ENCODE peak calls at places on chromosome 15, in nine cellular contexts. E, Q, R, G, D, H, S, I and O are unnamed samples.
A peak's percentile ranks its signal among the peaks of the same experiment; 100 is the strongest.

GRCh38 chr15:39215006-39215405 is 365.9 kb upstream of the THBS1 start:
- DNase-seq in R (no peak), H (no peak), S (no peak), E (no peak), Q (no peak), D (no peak), G (no peak), I (no peak), O (no peak)

GRCh38 chr15:28915935-28916334 is 30.2 kb downstream of the APBA2 start:
- DNase-seq in H (no peak), I (no peak), R (no peak), G (no peak), D (no peak), S (no peak), E (no peak), Q (no peak), O (no peak)

GRCh38 chr15:77002954-77003912 is 8.3 kb downstream of the PSTPIP1 start:
- DNase-seq in G (no peak), D (peak; percentile 51), I (peak; percentile 76), E (no peak), R (no peak), Q (no peak), H (no peak), S (peak; percentile 73), O (no peak)

GRCh38 chr15:75420698-75421097 is 30.8 kb downstream of the SIN3A start:
- DNase-seq in G (no peak), E (peak; percentile 20), S (no peak), D (no peak), R (no peak), H (no peak), I (no peak), Q (no peak), O (no peak)

GRCh38 chr15:51312754-51313390 is 25.5 kb downstream of the CYP19A1 start:
- DNase-seq in S (no peak), D (no peak), I (no peak), Q (no peak), H (no peak), G (no peak), R (no peak), E (peak; percentile 77), O (peak; percentile 51)

GRCh38 chr15:29470311-29470710 is 200.7 kb upstream of the NSMCE3 start:
- DNase-seq in R (no peak), G (no peak), Q (no peak), H (no peak), D (no peak), S (no peak), I (no peak), E (no peak), O (peak; percentile 31)

GRCh38 chr15:50888054-50888453 is 20.4 kb upstream of the AP4E1 start:
- DNase-seq in S (no peak), R (no peak), D (no peak), Q (no peak), I (no peak), H (no peak), E (peak; percentile 6), G (no peak), O (no peak)

GRCh38 chr15:23648920-23649515 is 1.4 kb upstream of the MAGEL2 start:
- DNase-seq in I (no peak), D (no peak), S (peak; percentile 40), H (no peak), E (no peak), R (peak; percentile 62), G (no peak), Q (peak; percentile 16), O (no peak)

GRCh38 chr15:75191235-75191634 is 10.4 kb upstream of the C15orf39 start:
- DNase-seq in D (no peak), R (no peak), I (peak; percentile 39), E (no peak), H (no peak), G (no peak), Q (no peak), S (no peak), O (no peak)

GRCh38 chr15:27272446-27272845 is 301.5 kb downstream of the GABRG3 start:
- DNase-seq in D (no peak), G (no peak), S (no peak), E (peak; percentile 18), I (no peak), H (no peak), R (no peak), Q (no peak), O (no peak)

GRCh38 chr15:50435772-50436171 is 11.6 kb downstream of the USP8 start:
- DNase-seq in E (no peak), D (no peak), I (no peak), R (no peak), S (no peak), G (no peak), H (no peak), Q (no peak), O (no peak)

GRCh38 chr15:92502930-92503329 is 109.2 kb downstream of the ST8SIA2 start:
- DNase-seq in D (no peak), G (no peak), Q (no peak), R (no peak), E (no peak), I (no peak), H (no peak), S (no peak), O (no peak)

GRCh38 chr15:26838742-26839460 is 28.0 kb upstream of the GABRA5 start:
- DNase-seq in S (no peak), Q (peak; percentile 81), E (no peak), H (no peak), G (peak; percentile 36), I (no peak), D (no peak), R (peak; percentile 33), O (no peak)

GRCh38 chr15:71295242-71296031 is 180.2 kb downstream of the THSD4 start:
- DNase-seq in D (no peak), R (no peak), G (peak; percentile 7), Q (peak; percentile 30), H (no peak), S (no peak), E (peak; percentile 100), I (no peak), O (peak; percentile 99)

DNA sequence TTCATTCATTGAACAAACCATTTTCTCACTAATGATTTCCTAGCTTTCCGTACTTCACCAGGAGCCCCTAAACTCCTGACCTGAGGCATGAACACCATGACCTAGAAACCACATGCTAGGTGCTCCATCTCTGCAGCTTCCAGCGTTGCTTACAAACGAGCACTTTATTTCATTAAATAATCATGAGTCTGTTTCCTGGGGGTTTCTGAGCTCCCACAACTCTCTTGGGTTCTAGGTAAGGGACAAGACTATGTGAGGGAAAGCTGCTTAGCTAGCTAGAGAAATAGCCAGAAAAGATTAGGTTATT is 1.3 kb downstream of the MAP2K1 start:
- DNase-seq in S (no peak), G (no peak), R (no peak), I (no peak), H (no peak), E (no peak), Q (no peak), D (no peak), O (no peak)
- H3K27ac ChIP-seq in S (peak overlapping the region; percentile 97), G (no peak overlapping the region), R (no peak overlapping the region), I (peak overlapping the region; percentile 68), H (peak overlapping the region; percentile 90), E (peak overlapping the region; percentile 88), Q (no peak overlapping the region), D (peak overlapping the region; percentile 66), O (peak overlapping the region; percentile 96)

GRCh38 chr15:40367038-40367672 is 9.1 kb downstream of the DISP2 start:
- DNase-seq in E (no peak), S (peak; percentile 43), G (no peak), Q (no peak), H (peak; percentile 89), R (no peak), D (no peak), I (no peak), O (no peak)

GRCh38 chr15:40369474-40369869 is 11.5 kb downstream of the DISP2 start:
- DNase-seq in I (peak; percentile 76), H (no peak), G (no peak), E (no peak), D (no peak), S (no peak), Q (no peak), R (no peak), O (no peak)

GRCh38 chr15:40368701-40369473 is 10.9 kb downstream of the DISP2 start:
- DNase-seq in H (no peak), S (no peak), Q (no peak), D (no peak), E (no peak), I (no peak), G (no peak), R (no peak), O (no peak)

GRCh38 chr15:40366204-40367037 is 8.4 kb downstream of the DISP2 start:
- DNase-seq in G (no peak), D (no peak), R (no peak), H (no peak), Q (no peak), E (no peak), I (no peak), S (no peak), O (no peak)

GRCh38 chr15:40367673-40368611 is 9.9 kb downstream of the DISP2 start:
- DNase-seq in Q (peak; percentile 97), G (peak; percentile 81), D (peak; percentile 74), E (peak; percentile 69), S (peak; percentile 91), I (peak; percentile 95), R (no peak), H (peak; percentile 94), O (peak; percentile 59)
- H3K27ac ChIP-seq in Q (no peak overlapping the region), G (no peak overlapping the region), D (no peak overlapping the region), E (no peak overlapping the region), S (peak overlapping the region; percentile 67), I (no peak overlapping the region), R (no peak overlapping the region), H (peak overlapping the region; percentile 85), O (no peak overlapping the region)

DNA sequence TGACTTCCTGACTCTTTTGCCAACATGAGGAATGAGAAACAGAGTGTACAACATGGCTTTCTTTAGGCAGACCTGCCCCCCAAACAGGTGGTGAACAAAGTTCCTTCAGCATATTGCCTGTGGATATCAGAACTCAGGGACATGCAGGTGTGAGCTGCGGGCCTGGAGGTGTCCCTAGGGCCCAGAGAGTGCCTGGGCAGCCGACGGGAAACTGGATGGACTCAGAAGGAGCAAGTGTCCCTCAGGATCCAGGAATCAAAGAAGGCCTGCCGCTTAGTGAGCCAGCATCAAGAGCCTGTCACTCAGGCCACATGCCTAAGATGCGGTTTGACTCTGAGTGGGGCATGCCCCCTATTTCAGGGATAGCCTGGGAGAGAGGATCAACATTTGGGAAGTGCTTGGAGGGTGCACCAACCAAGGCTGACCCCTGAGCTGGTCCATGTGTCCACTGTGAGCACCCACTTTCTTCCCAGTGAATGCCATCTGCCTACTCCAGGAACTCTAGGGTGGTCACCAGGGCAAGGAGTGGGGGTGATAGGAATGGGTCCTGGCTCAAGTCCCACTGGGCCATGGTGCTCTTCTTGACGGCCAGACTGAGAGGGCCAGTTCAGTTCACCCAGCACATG is 16.1 kb upstream of the POLR2M start:
- DNase-seq in Q (no peak), R (no peak), S (no peak), D (no peak), I (no peak), G (no peak), H (no peak), E (no peak), O (no peak)
- H3K27ac ChIP-seq in Q (no peak overlapping the region), R (no peak overlapping the region), S (no peak overlapping the region), D (no peak overlapping the region), I (no peak overlapping the region), G (no peak overlapping the region), H (peak overlapping the region; percentile 34), E (no peak overlapping the region), O (no peak overlapping the region)

DNA sequence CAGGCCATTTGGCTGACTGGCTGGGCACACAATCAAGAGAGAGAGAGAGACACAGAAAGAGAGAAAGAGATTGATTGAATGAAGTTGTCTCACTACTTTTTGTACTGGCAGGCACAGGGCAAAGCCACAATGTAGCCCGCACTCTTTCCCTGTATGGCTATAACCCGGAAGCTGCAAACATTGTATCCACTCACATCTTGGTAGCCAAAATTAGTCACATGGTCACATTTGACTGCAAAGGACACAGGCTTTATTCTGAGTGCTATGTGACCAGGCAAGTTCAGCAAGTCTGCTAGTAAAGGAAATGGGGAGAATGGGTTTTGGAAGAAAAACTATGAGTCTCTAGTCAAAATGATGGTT is 31.4 kb upstream of the GLCE start:
- DNase-seq in Q (no peak), S (no peak), H (no peak), D (no peak), R (no peak), I (no peak), E (no peak), G (no peak), O (no peak)
- H3K27ac ChIP-seq in Q (no peak overlapping the region), S (no peak overlapping the region), H (peak overlapping the region; percentile 22), D (no peak overlapping the region), R (no peak overlapping the region), I (no peak overlapping the region), E (no peak overlapping the region), G (no peak overlapping the region), O (peak overlapping the region; percentile 46)